ENCODE peak calls at places on chromosomes 12 and 14, in five cellular contexts. S is right cardiac atrium; Y is activated CD8-positive, alpha-beta memory T cell treated with anti-CD3 and anti-CD28 coated beads, Interleukin-2, amount 10 ng/mL, durations not matched to agents 7 days and 5 days; M is stimulated activated naive CD8-positive, alpha-beta T cell treated with anti-CD3 and anti-CD28 coated beads, Interleukin-15, Interleukin-2, amounts not matched to agents 100 U/mL and 50 U/mL, for 24 hours; B is activated T-cell treated with anti-CD3 and anti-CD28 coated beads, Interleukin-2, amount 50 U/mL, for 4 hours. W is an unnamed sample.

GRCh38 chr12:109458771-109459208 is 18.3 kb downstream of the KCTD10 start:
- ATAC-seq in Y (no peak), S (no peak), M (no peak), B (no peak), W (no peak)

GRCh38 chr12:49667319-49668090 is 39.7 kb downstream of the FMNL3 start:
- ATAC-seq in B (peak), M (peak), Y (no peak), S (no peak), W (no peak)

GRCh38 chr14:86574026-86574777 is 1044.3 kb downstream of the FLRT2 start:
- ATAC-seq in B (no peak), Y (no peak), S (no peak), M (no peak), W (no peak)

GRCh38 chr12:6551496-6552139 is 4.2 kb downstream of the IFFO1 start:
- ATAC-seq in S (no peak), M (no peak), B (no peak), Y (no peak), W (no peak)

GRCh38 chr12:26113194-26113654 is 11.6 kb downstream of the BHLHE41 start:
- ATAC-seq in B (no peak), M (no peak), Y (no peak), S (peak), W (no peak)

GRCh38 chr14:60302663-60303062 is 53.6 kb downstream of the PPM1A start:
- ATAC-seq in B (no peak), Y (no peak), M (no peak), S (peak), W (no peak)

GRCh38 chr14:23408307-23408630 is 196 bp upstream of the MYH6 start:
- ATAC-seq in B (no peak), M (no peak), S (peak), Y (no peak), W (no peak)

GRCh38 chr12:40792792-40793386 is 100.7 kb downstream of the CNTN1 start:
- ATAC-seq in M (no peak), S (no peak), B (no peak), Y (no peak), W (no peak)

GRCh38 chr14:98605043-98605442 is 667.0 kb downstream of the BCL11B start:
- ATAC-seq in M (no peak), B (no peak), S (no peak), Y (no peak), W (no peak)

GRCh38 chr14:103186894-103187586 is 63.8 kb downstream of the TNFAIP2 start:
- ATAC-seq in M (no peak), S (no peak), Y (no peak), B (no peak), W (no peak)

GRCh38 chr12:19833775-19834501 is 394.6 kb downstream of the AEBP2 start:
- ATAC-seq in S (peak), Y (peak), M (peak), B (peak), W (no peak)

GRCh38 chr14:55739967-55740707 is 160.1 kb downstream of the KTN1 start:
- ATAC-seq in Y (no peak), M (no peak), B (no peak), S (peak), W (no peak)

GRCh38 chr12:28874758-28875157 is 274.3 kb upstream of the FAR2 start:
- ATAC-seq in S (no peak), M (no peak), Y (no peak), B (no peak), W (no peak)

GRCh38 chr14:60179296-60179924 is 14.2 kb upstream of the DHRS7 start:
- ATAC-seq in M (no peak), S (no peak), Y (no peak), B (no peak), W (no peak)

GRCh38 chr12:124096109-124096508 is 123.1 kb downstream of the ZNF664 start:
- ATAC-seq in M (no peak), B (no peak), Y (no peak), S (no peak), W (no peak)

GRCh38 chr12:91040356-91040755 is 17.5 kb downstream of the KERA start:
- ATAC-seq in B (no peak), S (no peak), M (no peak), Y (no peak), W (no peak)

GRCh38 chr14:52233693-52234092 is 33.8 kb upstream of the PTGDR start:
- ATAC-seq in B (no peak), M (no peak), S (no peak), Y (no peak), W (no peak)

GRCh38 chr14:88516742-88517418 is 37.9 kb downstream of the PTPN21 start:
- ATAC-seq in S (no peak), M (no peak), Y (no peak), B (no peak), W (no peak)

W was measured in stimulated activated memory B cell treated with anti-CD40 and anti-IgM and Interleukin-4, amounts not matched to agents 10 μg/mL and 1 μg/mL and 100 μg/mL, for 72 hours.